ENCODE peak calls at places on chromosomes 7 and 10, in four cellular contexts. Q is mesothelial cell of epicardium, M is AG09309, P is foreskin keratinocyte. R is an unnamed sample.

GRCh38 chr10:13453896-13454295 is 74.9 kb downstream of the BEND7 start:
- DNase-seq in Q (no peak), M (no peak), P (no peak), R (no peak)

GRCh38 chr10:50375051-50375452 is 123.7 kb upstream of the ASAH2 start:
- DNase-seq in Q (no peak), M (no peak), P (peak; percentile 72), R (no peak)

GRCh38 chr7:100588438-100588837 is 2.3 kb downstream of the FBXO24 start:
- DNase-seq in Q (no peak), M (no peak), P (no peak), R (no peak)

GRCh38 chr7:55533050-55533728 is 39.1 kb downstream of the VOPP1 start:
- DNase-seq in Q (no peak), M (no peak), P (peak; percentile 75), R (no peak)

GRCh38 chr10:124532106-124532641 is 70.6 kb downstream of the LHPP start:
- DNase-seq in Q (no peak), M (no peak), P (peak; percentile 78), R (peak; percentile 42)

GRCh38 chr10:29113251-29113945 is 175.5 kb upstream of the LYZL1 start:
- DNase-seq in Q (no peak), M (no peak), P (no peak), R (no peak)

GRCh38 chr10:51397695-51398094 is 301.7 kb downstream of the CSTF2T start:
- DNase-seq in Q (no peak), M (no peak), P (peak; percentile 71), R (no peak)

GRCh38 chr7:102093599-102094001 is 193.1 kb upstream of the SH2B2 start:
- DNase-seq in Q (no peak), M (peak; percentile 3), P (no peak), R (no peak)

DNA sequence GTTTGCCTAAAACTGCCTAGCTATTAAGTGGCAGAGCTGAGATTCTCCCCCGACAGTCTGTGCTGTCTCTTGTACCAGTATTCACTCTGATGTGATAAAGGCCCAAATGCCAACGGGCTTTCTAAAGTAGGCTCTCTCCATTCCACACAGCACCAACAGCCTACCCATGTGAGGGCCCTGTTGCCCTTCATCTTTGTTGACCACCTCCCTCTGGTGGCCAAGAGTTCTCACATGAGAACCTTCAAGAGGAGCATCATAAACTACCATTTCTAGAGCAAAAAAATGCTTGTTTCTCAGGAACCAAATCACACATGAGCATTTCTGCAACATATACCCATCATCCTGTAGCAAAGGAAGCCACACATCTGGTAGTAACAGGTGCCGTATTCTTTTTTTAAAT is 185.8 kb downstream of the GRM8 start:
- DNase-seq in Q (no peak), M (no peak), P (no peak), R (no peak)
- TF ChIP-seq CTCF in Q (no peak), M (no peak), P (no peak), R (no peak)

GRCh38 chr10:132452651-132453469 is 55.9 kb downstream of the PWWP2B start:
- DNase-seq in Q (peak; percentile 83), M (no peak), P (peak; percentile 46), R (peak; percentile 89)

GRCh38 chr10:132455441-132455971 is 58.5 kb downstream of the PWWP2B start:
- DNase-seq in Q (no peak), M (no peak), P (no peak), R (peak; percentile 12)

GRCh38 chr10:132455986-132456847 is 59.2 kb downstream of the PWWP2B start:
- DNase-seq in Q (no peak), M (no peak), P (no peak), R (peak; percentile 11)

GRCh38 chr10:132453470-132453861 is 56.5 kb downstream of the PWWP2B start:
- DNase-seq in Q (no peak), M (no peak), P (no peak), R (no peak)

DNA sequence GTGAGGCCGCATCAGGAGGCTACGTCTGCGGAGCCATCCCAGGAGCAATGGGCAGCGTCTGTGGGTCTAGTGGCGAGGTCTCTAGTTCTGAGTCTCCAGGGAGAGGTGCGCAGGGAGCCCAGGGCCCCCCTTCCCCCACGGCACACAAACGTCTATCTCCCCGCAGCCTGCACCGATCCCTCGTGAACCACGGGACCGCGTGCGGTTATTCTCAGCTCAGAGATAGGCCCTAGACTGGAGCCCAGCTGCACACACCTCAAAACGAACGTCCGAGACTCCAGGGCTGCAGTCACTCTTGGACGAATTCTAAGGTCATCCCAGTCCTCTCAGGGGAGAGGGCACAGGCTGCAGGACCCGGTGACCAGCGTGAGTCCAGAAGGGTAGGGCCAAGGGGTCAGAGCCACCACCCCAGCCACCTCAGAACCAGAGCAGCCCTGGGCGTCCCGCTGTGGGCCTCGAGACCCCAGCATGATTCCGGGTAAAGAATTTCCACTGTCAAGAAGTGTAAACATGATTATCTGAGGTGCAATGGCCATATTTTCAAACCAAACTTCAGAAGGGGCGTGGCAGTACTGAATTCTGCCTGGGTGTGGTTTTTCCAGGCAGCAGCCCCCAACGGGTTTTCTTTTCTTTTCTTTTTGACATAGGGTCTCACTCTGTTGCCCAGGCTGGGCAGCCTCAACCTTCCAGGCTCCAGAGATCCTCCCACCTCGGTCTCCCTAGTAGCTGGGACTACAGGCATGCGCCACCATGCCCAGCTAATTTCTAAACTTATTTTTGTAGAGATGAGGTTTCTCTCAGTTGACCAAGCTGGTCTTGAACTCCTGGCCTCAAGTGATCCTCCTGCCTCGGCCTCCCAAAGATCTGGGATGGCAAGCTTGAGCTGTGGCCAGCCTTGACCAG is 57.5 kb downstream of the PWWP2B start:
- DNase-seq in Q (no peak), M (no peak), P (no peak), R (peak; percentile 9)
- TF ChIP-seq CTCF in Q (no peak), M (no peak), P (no peak), R (no peak)

DNA sequence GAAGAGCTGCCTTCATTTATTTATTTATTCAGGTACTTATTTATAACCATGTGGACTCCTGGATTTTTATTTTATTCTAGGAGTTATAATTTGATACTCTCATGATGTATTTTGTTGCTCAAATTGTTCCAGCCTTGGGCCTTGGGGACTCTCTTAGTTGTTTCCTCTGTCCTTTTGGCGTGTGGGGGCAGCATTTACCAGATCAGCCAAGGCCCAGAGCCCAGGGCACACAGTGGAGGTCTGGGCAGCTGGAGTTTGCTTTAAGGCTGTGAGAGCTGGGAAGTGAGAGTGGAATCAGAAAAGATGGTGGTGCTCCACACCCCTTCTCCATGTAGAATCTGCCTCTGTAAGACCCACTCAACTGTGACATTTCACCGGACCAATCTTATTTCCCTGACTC is 398.9 kb downstream of the RPS24 start:
- DNase-seq in Q (no peak), M (no peak), P (no peak), R (no peak)
- TF ChIP-seq CTCF in Q (no peak), M (no peak), P (no peak), R (no peak)

GRCh38 chr10:43688348-43688892 is 39.7 kb upstream of the ZNF32 start:
- DNase-seq in Q (no peak), M (no peak), P (no peak), R (no peak)

GRCh38 chr10:43685744-43686143 is 37.1 kb upstream of the ZNF32 start:
- DNase-seq in Q (no peak), M (no peak), P (no peak), R (no peak)

GRCh38 chr10:43687373-43687772 is 38.7 kb upstream of the ZNF32 start:
- DNase-seq in Q (no peak), M (no peak), P (no peak), R (no peak)

GRCh38 chr10:43684198-43684559 is 35.5 kb upstream of the ZNF32 start:
- DNase-seq in Q (no peak), M (no peak), P (no peak), R (no peak)

GRCh38 chr10:43686414-43686813 is 37.7 kb upstream of the ZNF32 start:
- DNase-seq in Q (no peak), M (no peak), P (no peak), R (no peak)
- TF ChIP-seq CTCF in Q (no peak), M (no peak), P (no peak), R (no peak)